ENCODE peak calls at places on chromosomes 3 and 15, in five cellular contexts. One of them, this sample, is unnamed.

GRCh38 chr15:25743909-25744275 is 119.2 kb downstream of the ATP10A start:
- DNase-seq in endothelial cell: no peak
- DNase-seq in astrocyte of the cerebellum: no peak
- DNase-seq in GM13977: no peak
- DNase-seq in foreskin fibroblast: no peak
- DNase-seq in this sample: no peak

GRCh38 chr3:143643905-143644304 is 204.4 kb downstream of the SLC9A9 start:
- DNase-seq in endothelial cell: no peak
- DNase-seq in astrocyte of the cerebellum: no peak
- DNase-seq in GM13977: no peak
- DNase-seq in foreskin fibroblast: peak
- DNase-seq in this sample: no peak

GRCh38 chr3:61777483-61777882 is 216.1 kb downstream of the PTPRG start:
- DNase-seq in endothelial cell: no peak
- DNase-seq in astrocyte of the cerebellum: no peak
- DNase-seq in GM13977: no peak
- DNase-seq in foreskin fibroblast: no peak
- DNase-seq in this sample: no peak

GRCh38 chr3:182925330-182925943 is 54.9 kb downstream of the DCUN1D1 start:
- DNase-seq in endothelial cell: no peak
- DNase-seq in astrocyte of the cerebellum: no peak
- DNase-seq in GM13977: peak
- DNase-seq in foreskin fibroblast: peak
- DNase-seq in this sample: peak

GRCh38 chr3:146581877-146582508 is 23.2 kb downstream of the PLSCR5 start:
- DNase-seq in endothelial cell: no peak
- DNase-seq in astrocyte of the cerebellum: no peak
- DNase-seq in GM13977: no peak
- DNase-seq in foreskin fibroblast: no peak
- DNase-seq in this sample: peak

GRCh38 chr3:16430717-16431630 is 82.5 kb downstream of the RFTN1 start:
- DNase-seq in endothelial cell: no peak
- DNase-seq in astrocyte of the cerebellum: peak
- DNase-seq in GM13977: no peak
- DNase-seq in foreskin fibroblast: no peak
- DNase-seq in this sample: no peak

GRCh38 chr15:67769468-67770097 is 55.7 kb upstream of the SKOR1 start:
- DNase-seq in endothelial cell: no peak
- DNase-seq in astrocyte of the cerebellum: no peak
- DNase-seq in GM13977: no peak
- DNase-seq in foreskin fibroblast: no peak
- DNase-seq in this sample: no peak

GRCh38 chr3:98743071-98743470 is 20.1 kb upstream of the ST3GAL6 start:
- DNase-seq in endothelial cell: no peak
- DNase-seq in astrocyte of the cerebellum: no peak
- DNase-seq in GM13977: no peak
- DNase-seq in foreskin fibroblast: no peak
- DNase-seq in this sample: no peak

GRCh38 chr3:142863965-142864924 is 24.6 kb downstream of the PCOLCE2 start:
- DNase-seq in endothelial cell: no peak
- DNase-seq in astrocyte of the cerebellum: no peak
- DNase-seq in GM13977: no peak
- DNase-seq in foreskin fibroblast: no peak
- DNase-seq in this sample: no peak

GRCh38 chr3:77038928-77039605 is 832 bp upstream of the ROBO2 start:
- DNase-seq in endothelial cell: no peak
- DNase-seq in astrocyte of the cerebellum: no peak
- DNase-seq in GM13977: no peak
- DNase-seq in foreskin fibroblast: peak
- DNase-seq in this sample: peak

GRCh38 chr3:161310649-161311423 is 60.5 kb downstream of the SPTSSB start:
- DNase-seq in endothelial cell: no peak
- DNase-seq in astrocyte of the cerebellum: no peak
- DNase-seq in GM13977: peak
- DNase-seq in foreskin fibroblast: no peak
- DNase-seq in this sample: peak

GRCh38 chr15:29567336-29567735 is 254.9 kb downstream of the TJP1 start:
- DNase-seq in endothelial cell: no peak
- DNase-seq in astrocyte of the cerebellum: no peak
- DNase-seq in GM13977: no peak
- DNase-seq in foreskin fibroblast: no peak
- DNase-seq in this sample: no peak

GRCh38 chr15:29570121-29570930 is 251.9 kb downstream of the TJP1 start:
- DNase-seq in endothelial cell: peak
- DNase-seq in astrocyte of the cerebellum: no peak
- DNase-seq in GM13977: no peak
- DNase-seq in foreskin fibroblast: peak
- DNase-seq in this sample: no peak

GRCh38 chr15:29566914-29567313 is 255.4 kb downstream of the TJP1 start:
- DNase-seq in endothelial cell: no peak
- DNase-seq in astrocyte of the cerebellum: no peak
- DNase-seq in GM13977: no peak
- DNase-seq in foreskin fibroblast: no peak
- DNase-seq in this sample: no peak

GRCh38 chr15:29569533-29570092 is 252.7 kb downstream of the TJP1 start:
- DNase-seq in endothelial cell: peak
- DNase-seq in astrocyte of the cerebellum: no peak
- DNase-seq in GM13977: no peak
- DNase-seq in foreskin fibroblast: no peak
- DNase-seq in this sample: no peak

DNA sequence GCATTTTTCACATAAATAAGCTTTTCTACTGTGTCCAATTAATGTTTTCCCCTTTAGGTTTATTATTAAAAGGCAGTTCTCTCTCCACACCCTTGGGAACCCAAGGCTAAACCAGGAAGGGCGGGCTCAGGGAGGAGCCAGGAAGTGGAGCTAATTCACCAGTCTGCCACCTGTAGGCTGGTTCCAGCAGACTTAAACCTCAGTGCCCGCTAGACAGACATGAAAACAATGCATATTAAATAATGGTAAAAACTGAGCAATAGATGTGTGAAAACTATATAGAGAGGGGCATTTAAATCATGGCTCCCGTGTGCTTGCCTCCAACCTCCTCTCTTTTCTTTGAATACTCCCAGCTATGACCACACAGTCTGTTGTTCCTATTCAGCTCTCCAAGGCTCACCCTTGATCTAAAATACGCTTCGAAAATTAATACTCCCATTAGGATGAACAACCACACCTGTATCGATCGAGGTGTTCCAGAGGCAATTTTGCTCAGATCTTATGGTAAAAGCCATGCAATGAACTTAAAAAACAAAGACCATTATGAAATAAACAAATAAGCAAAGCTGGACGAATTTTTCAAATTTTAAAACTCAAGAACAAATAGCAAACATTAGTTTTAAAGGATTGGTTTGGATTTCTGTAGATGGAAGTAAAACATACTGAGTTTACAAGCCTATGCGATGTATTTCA is 253.3 kb downstream of the TJP1 start:
- DNase-seq in endothelial cell: peak
- DNase-seq in astrocyte of the cerebellum: no peak
- DNase-seq in GM13977: no peak
- DNase-seq in foreskin fibroblast: peak
- DNase-seq in this sample: no peak
- TF ChIP-seq CTCF in endothelial cell: no peak
- TF ChIP-seq CTCF in astrocyte of the cerebellum: peak
- TF ChIP-seq CTCF in GM13977: no peak
- TF ChIP-seq CTCF in foreskin fibroblast: no peak
- TF ChIP-seq CTCF in this sample: no peak

GRCh38 chr3:120659285-120659684 is 22.8 kb downstream of the HGD start:
- DNase-seq in endothelial cell: no peak
- DNase-seq in astrocyte of the cerebellum: no peak
- DNase-seq in GM13977: no peak
- DNase-seq in foreskin fibroblast: no peak
- DNase-seq in this sample: no peak
- TF ChIP-seq CTCF in endothelial cell: no peak
- TF ChIP-seq CTCF in astrocyte of the cerebellum: no peak
- TF ChIP-seq CTCF in GM13977: no peak
- TF ChIP-seq CTCF in foreskin fibroblast: no peak
- TF ChIP-seq CTCF in this sample: no peak

DNA sequence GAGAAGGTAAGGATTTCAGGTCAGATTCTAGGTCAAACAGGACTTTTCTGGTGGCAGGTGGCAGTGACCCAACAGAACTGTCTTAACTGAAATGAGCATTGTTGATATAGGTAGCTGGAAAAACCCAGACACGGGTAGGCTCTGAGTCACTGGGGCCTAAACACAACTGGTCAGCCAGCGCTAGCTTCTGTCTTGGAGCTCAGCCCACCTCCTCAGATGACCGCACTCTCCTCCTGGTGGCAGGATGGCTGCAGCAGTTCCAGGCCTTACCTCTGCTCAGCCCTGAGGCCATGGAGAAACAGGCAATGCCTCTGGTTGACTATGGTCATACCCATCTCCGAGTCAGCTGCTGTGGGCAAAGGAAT is 61.1 kb upstream of the GATA2 start:
- DNase-seq in endothelial cell: no peak
- DNase-seq in astrocyte of the cerebellum: peak
- DNase-seq in GM13977: no peak
- DNase-seq in foreskin fibroblast: no peak
- DNase-seq in this sample: no peak
- TF ChIP-seq CTCF in endothelial cell: no peak
- TF ChIP-seq CTCF in astrocyte of the cerebellum: peak
- TF ChIP-seq CTCF in GM13977: no peak
- TF ChIP-seq CTCF in foreskin fibroblast: no peak
- TF ChIP-seq CTCF in this sample: no peak

GRCh38 chr3:908839-909238 is 184.0 kb upstream of the CNTN6 start:
- DNase-seq in endothelial cell: no peak
- DNase-seq in astrocyte of the cerebellum: no peak
- DNase-seq in GM13977: no peak
- DNase-seq in foreskin fibroblast: no peak
- DNase-seq in this sample: no peak
- TF ChIP-seq CTCF in endothelial cell: no peak
- TF ChIP-seq CTCF in astrocyte of the cerebellum: peak
- TF ChIP-seq CTCF in GM13977: no peak
- TF ChIP-seq CTCF in foreskin fibroblast: no peak
- TF ChIP-seq CTCF in this sample: no peak

DNA sequence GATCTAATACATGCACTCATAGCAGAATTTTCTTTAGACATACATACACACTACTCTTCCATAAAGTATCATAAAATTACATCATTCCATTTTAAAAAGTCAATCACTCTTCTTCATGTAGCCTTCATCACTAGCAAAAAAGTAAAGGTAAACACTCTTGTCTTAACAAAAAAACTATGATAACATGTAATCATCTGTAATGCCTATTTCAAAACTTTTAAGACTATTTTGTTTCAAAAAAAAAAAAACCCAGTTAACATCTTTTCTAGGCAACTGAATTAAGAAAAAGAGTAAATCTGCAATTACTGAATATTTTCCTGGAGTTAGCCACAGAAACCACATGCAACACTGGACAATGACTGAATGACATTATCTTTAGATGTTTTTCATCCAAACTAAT is 4.8 kb downstream of the TBC1D5 start:
- DNase-seq in endothelial cell: no peak
- DNase-seq in astrocyte of the cerebellum: no peak
- DNase-seq in GM13977: no peak
- DNase-seq in foreskin fibroblast: no peak
- DNase-seq in this sample: no peak
- TF ChIP-seq CTCF in endothelial cell: no peak
- TF ChIP-seq CTCF in astrocyte of the cerebellum: no peak
- TF ChIP-seq CTCF in GM13977: no peak
- TF ChIP-seq CTCF in foreskin fibroblast: no peak
- TF ChIP-seq CTCF in this sample: no peak

GRCh38 chr3:192188218-192188835 is 539.0 kb downstream of the FGF12 start:
- DNase-seq in endothelial cell: peak
- DNase-seq in astrocyte of the cerebellum: no peak
- DNase-seq in GM13977: peak
- DNase-seq in foreskin fibroblast: no peak
- DNase-seq in this sample: peak
- TF ChIP-seq CTCF in endothelial cell: peak
- TF ChIP-seq CTCF in astrocyte of the cerebellum: peak
- TF ChIP-seq CTCF in GM13977: peak
- TF ChIP-seq CTCF in foreskin fibroblast: peak
- TF ChIP-seq CTCF in this sample: peak

DNA sequence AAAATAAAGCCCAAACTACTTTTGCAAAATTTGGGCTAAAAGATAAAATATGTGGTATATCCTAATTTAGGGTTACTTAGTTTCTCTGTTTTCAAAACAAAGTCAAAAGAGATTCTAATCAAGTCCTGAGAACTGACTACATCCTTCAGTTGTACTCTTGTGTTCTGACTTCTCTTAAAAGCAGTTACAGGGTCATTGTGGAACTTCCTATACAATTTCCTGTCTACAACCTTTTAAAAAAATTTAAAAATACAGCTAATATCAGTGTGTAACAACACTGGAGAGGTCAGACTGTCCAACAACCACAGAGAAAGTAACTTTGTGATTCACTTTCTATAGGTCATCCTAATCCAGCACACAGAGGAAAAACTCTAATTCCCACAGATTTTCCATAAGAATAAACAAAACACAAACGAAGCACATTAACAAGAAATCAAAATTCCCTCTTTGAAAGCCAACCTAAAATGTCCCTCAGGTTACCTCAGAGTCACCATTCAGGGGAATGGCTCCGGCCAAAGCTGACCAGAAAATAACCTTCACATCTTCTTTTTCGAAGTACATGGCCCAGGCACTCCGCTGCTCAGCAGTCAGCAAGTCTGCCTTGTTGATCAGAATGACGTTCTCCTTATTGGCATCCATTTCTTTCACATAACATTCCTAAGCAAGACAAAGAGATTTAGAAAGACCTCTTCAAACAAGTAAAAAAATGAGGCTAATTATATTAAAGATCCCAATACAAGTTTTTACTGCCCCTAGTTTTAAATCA is 13.3 kb downstream of the LSG1 start:
- DNase-seq in endothelial cell: no peak
- DNase-seq in astrocyte of the cerebellum: no peak
- DNase-seq in GM13977: no peak
- DNase-seq in foreskin fibroblast: no peak
- DNase-seq in this sample: no peak
- TF ChIP-seq CTCF in endothelial cell: no peak
- TF ChIP-seq CTCF in astrocyte of the cerebellum: no peak
- TF ChIP-seq CTCF in GM13977: no peak
- TF ChIP-seq CTCF in foreskin fibroblast: no peak
- TF ChIP-seq CTCF in this sample: no peak

GRCh38 chr15:28974142-28974541 is 88.4 kb downstream of the APBA2 start:
- DNase-seq in endothelial cell: no peak
- DNase-seq in astrocyte of the cerebellum: no peak
- DNase-seq in GM13977: no peak
- DNase-seq in foreskin fibroblast: no peak
- DNase-seq in this sample: no peak

GRCh38 chr15:28977377-28978010 is 91.7 kb downstream of the APBA2 start:
- DNase-seq in endothelial cell: no peak
- DNase-seq in astrocyte of the cerebellum: peak
- DNase-seq in GM13977: no peak
- DNase-seq in foreskin fibroblast: peak
- DNase-seq in this sample: no peak

GRCh38 chr15:28978011-28978378 is 92.2 kb downstream of the APBA2 start:
- DNase-seq in endothelial cell: no peak
- DNase-seq in astrocyte of the cerebellum: no peak
- DNase-seq in GM13977: no peak
- DNase-seq in foreskin fibroblast: no peak
- DNase-seq in this sample: no peak

GRCh38 chr15:28978661-28979060 is 92.9 kb downstream of the APBA2 start:
- DNase-seq in endothelial cell: no peak
- DNase-seq in astrocyte of the cerebellum: no peak
- DNase-seq in GM13977: no peak
- DNase-seq in foreskin fibroblast: no peak
- DNase-seq in this sample: no peak

DNA sequence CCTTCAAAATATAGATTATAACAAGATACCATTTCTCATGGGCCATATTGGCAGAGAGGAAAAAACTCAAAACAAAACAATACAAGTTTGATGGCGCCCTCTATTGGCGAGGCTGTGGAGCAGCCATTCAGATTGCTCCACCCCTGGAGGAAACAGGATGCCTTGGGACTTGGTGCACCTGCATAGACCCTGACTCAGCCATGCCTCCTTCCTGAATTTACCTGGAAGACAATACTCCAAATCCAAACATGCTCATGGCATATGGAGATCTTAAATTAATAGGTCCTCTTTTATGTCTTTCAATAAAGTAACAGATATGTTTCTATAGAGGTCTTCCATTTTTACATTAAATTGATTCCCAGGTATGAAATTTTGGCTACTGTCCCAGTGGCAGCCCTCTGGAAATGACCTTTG is 90.0 kb downstream of the APBA2 start:
- DNase-seq in endothelial cell: peak
- DNase-seq in astrocyte of the cerebellum: peak
- DNase-seq in GM13977: peak
- DNase-seq in foreskin fibroblast: peak
- DNase-seq in this sample: peak
- TF ChIP-seq CTCF in endothelial cell: peak
- TF ChIP-seq CTCF in astrocyte of the cerebellum: peak
- TF ChIP-seq CTCF in GM13977: peak
- TF ChIP-seq CTCF in foreskin fibroblast: peak
- TF ChIP-seq CTCF in this sample: peak

This sample was measured in GM10248.